ENCODE peak calls at places on chromosomes 16 and 17, in five cellular contexts. J is A549, Y is H1, Q is GM12878, H is HepG2. I is an unnamed sample.

GRCh38 chr17:59675231-59675630 is 32.0 kb downstream of the PTRH2 start:
- DNase-seq in Y (no peak), J (no peak), H (no peak), Q (no peak), I (no peak)

GRCh38 chr17:12830692-12831363 is 41.5 kb downstream of the ARHGAP44 start:
- DNase-seq in J (no peak), H (no peak), Y (no peak), Q (no peak), I (no peak)

GRCh38 chr17:63702223-63702577 is 2.3 kb upstream of the LIMD2 start:
- DNase-seq in Y (no peak), Q (no peak), J (no peak), H (no peak), I (no peak)

GRCh38 chr16:72501739-72502653 is 330.0 kb upstream of the PMFBP1 start:
- DNase-seq in Y (peak), H (peak), Q (peak), J (peak), I (peak)

GRCh38 chr17:37701424-37702020 is 43.3 kb downstream of the HNF1B start:
- DNase-seq in Q (peak), J (peak), H (no peak), Y (peak), I (peak)

GRCh38 chr17:32882029-32882428 is 5.1 kb upstream of the MYO1D start:
- DNase-seq in Q (no peak), Y (no peak), J (no peak), H (no peak), I (no peak)

GRCh38 chr17:67022451-67022810 is 21.9 kb upstream of the CACNG1 start:
- DNase-seq in H (no peak), J (no peak), Q (no peak), Y (no peak), I (no peak)

GRCh38 chr17:37327341-37328090 is 48.3 kb upstream of the C17orf78 start:
- DNase-seq in H (no peak), Q (no peak), Y (no peak), J (no peak), I (no peak)

GRCh38 chr17:65099941-65100315 is 37.2 kb upstream of the RGS9 start:
- DNase-seq in Q (peak), H (peak), Y (no peak), J (peak), I (no peak)

GRCh38 chr17:5557485-5557884 is 26.8 kb downstream of the NLRP1 start:
- DNase-seq in Y (no peak), Q (no peak), J (no peak), H (no peak), I (no peak)

GRCh38 chr16:87569601-87570559 is 32.4 kb upstream of the JPH3 start:
- DNase-seq in J (no peak), Q (no peak), Y (no peak), H (no peak), I (no peak)

GRCh38 chr17:74499992-74500391 is 31.3 kb downstream of the CD300LB start:
- DNase-seq in Y (no peak), Q (no peak), H (no peak), J (no peak), I (no peak)

GRCh38 chr17:68468785-68469184 is 11.5 kb upstream of the WIPI1 start:
- DNase-seq in Y (no peak), Q (no peak), J (no peak), H (peak), I (no peak)

GRCh38 chr17:10790491-10791401 is 13.2 kb downstream of the TMEM238L start:
- DNase-seq in J (no peak), H (no peak), Q (no peak), Y (no peak), I (peak)

GRCh38 chr17:12730931-12731521 is 58.3 kb upstream of the ARHGAP44 start:
- DNase-seq in Y (peak), H (no peak), Q (no peak), J (peak), I (no peak)

GRCh38 chr16:11835891-11836652 is 15.3 kb downstream of the RSL1D1 start:
- DNase-seq in J (no peak), H (no peak), Y (no peak), Q (no peak), I (no peak)

GRCh38 chr16:49354991-49355390 is 18.6 kb upstream of the C16orf78 start:
- DNase-seq in Q (no peak), H (no peak), J (no peak), Y (no peak), I (no peak)

GRCh38 chr17:79549111-79549915 is 61.5 kb downstream of the RBFOX3 start:
- DNase-seq in Q (no peak), H (no peak), Y (peak), J (no peak), I (no peak)

GRCh38 chr17:60743812-60744211 is 66.2 kb downstream of the BCAS3 start:
- DNase-seq in H (no peak), J (no peak), Y (no peak), Q (no peak), I (no peak)

GRCh38 chr16:14502932-14503741 is 126.9 kb downstream of the PARN start:
- DNase-seq in Q (peak), H (no peak), J (no peak), Y (no peak), I (no peak)

GRCh38 chr17:11618861-11619566 is 20.7 kb downstream of the DNAH9 start:
- DNase-seq in H (peak), Y (no peak), J (no peak), Q (no peak), I (no peak)

GRCh38 chr16:51306116-51306515 is 155.0 kb upstream of the SALL1 start:
- DNase-seq in J (no peak), Q (no peak), H (no peak), Y (no peak), I (no peak)

GRCh38 chr17:75856062-75856681 is 1.0 kb upstream of the WBP2 start:
- DNase-seq in Q (no peak), Y (no peak), J (peak), H (peak), I (peak)

GRCh38 chr17:82848022-82848592 is 8.3 kb upstream of the ZNF750 start:
- DNase-seq in J (no peak), Y (no peak), H (peak), Q (no peak), I (no peak)

GRCh38 chr16:946048-946395 is 24.8 kb downstream of the LMF1 start:
- DNase-seq in H (no peak), Y (no peak), Q (no peak), J (no peak), I (no peak)

GRCh38 chr16:69917739-69918138 is 33.4 kb upstream of the CLEC18A start:
- DNase-seq in H (no peak), Q (no peak), J (peak), Y (peak), I (no peak)

GRCh38 chr16:67055712-67056487 is 27.0 kb downstream of the CBFB start:
- DNase-seq in Q (no peak), H (peak), Y (no peak), J (peak), I (peak)

GRCh38 chr17:56597495-56597990 is 4.0 kb downstream of the NOG start:
- DNase-seq in H (no peak), Y (peak), J (no peak), Q (no peak), I (no peak)

GRCh38 chr17:19933221-19933620 is 44.4 kb downstream of the AKAP10 start:
- DNase-seq in H (no peak), Q (no peak), J (no peak), Y (no peak), I (no peak)

GRCh38 chr17:59435238-59435637 is 103.8 kb downstream of the YPEL2 start:
- DNase-seq in J (no peak), Y (no peak), Q (no peak), H (no peak), I (no peak)

GRCh38 chr17:75920045-75920560 is 15.4 kb upstream of the MRPL38 start:
- DNase-seq in Q (no peak), Y (no peak), H (no peak), J (no peak), I (no peak)

GRCh38 chr17:64387145-64387473 is 3.6 kb downstream of the PECAM1 start:
- DNase-seq in J (no peak), Q (no peak), Y (no peak), H (no peak), I (no peak)

GRCh38 chr17:73492802-73493139 is 151.5 kb downstream of the SDK2 start:
- DNase-seq in J (no peak), Q (no peak), Y (no peak), H (no peak), I (no peak)
- TF ChIP-seq KDM1A in J (no peak), Q (no peak), Y (no peak), H (no peak), I (no peak)

GRCh38 chr16:29729116-29729521 is 16.7 kb downstream of the C16orf54 start:
- DNase-seq in H (peak), J (peak), Q (no peak), Y (no peak), I (peak)
- TF ChIP-seq KDM1A in H (no peak), J (no peak), Q (no peak), Y (no peak), I (no peak)

DNA sequence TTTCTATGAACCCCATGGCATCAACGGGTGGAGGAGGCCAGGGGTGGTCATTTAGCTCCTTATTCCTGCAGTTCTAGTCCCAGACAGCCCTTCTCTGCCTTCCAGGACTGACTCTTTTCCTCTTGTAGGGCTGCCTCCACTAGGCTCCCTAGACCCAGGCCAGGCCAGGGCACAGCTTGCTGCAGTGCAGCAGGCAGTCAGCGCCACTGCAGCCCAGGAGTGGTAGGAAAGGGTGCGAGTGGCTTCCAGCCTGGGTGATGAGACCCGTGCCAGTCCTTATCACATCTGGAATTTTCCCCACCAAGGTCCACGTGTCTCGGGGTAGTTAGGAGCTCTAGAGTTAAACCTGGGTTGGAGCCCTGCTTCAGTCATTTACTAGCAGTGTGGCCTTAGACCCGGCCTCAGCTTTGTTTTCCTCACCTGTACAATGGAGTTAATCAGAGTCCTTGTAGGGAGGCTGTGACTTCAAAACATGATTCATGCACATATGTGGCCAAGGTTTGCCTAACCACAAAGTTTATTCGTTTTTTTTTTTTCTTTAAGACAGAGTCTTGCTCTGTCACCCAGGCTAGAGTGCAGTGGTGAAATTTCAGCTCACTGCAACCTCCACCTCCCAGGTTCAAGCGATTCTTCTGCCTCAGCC is 4.6 kb downstream of the SLC5A11 start:
- DNase-seq in Y (no peak), Q (no peak), J (no peak), H (no peak), I (no peak)
- TF ChIP-seq KDM1A in Y (no peak), Q (no peak), J (no peak), H (no peak), I (no peak)

GRCh38 chr17:17420561-17421269 is 56.1 kb upstream of the MED9 start:
- DNase-seq in Q (no peak), Y (no peak), H (no peak), J (no peak), I (peak)
- TF ChIP-seq KDM1A in Q (no peak), Y (no peak), H (no peak), J (no peak), I (no peak)

GRCh38 chr17:44469676-44470075 is 33.5 kb downstream of the GPATCH8 start:
- DNase-seq in H (no peak), Y (no peak), Q (no peak), J (no peak), I (no peak)
- TF ChIP-seq KDM1A in H (no peak), Y (no peak), Q (no peak), J (no peak), I (no peak)

GRCh38 chr17:47427985-47428384 is 102.9 kb upstream of the NPEPPS start:
- DNase-seq in Y (no peak), Q (no peak), H (peak), J (no peak), I (no peak)

GRCh38 chr17:47423406-47424295 is 99.9 kb downstream of the EFCAB13 start:
- DNase-seq in H (no peak), Q (no peak), Y (peak), J (peak), I (no peak)
- TF ChIP-seq KDM1A in H (no peak), Q (no peak), Y (no peak), J (no peak), I (no peak)

GRCh38 chr16:30622455-30623032 is 12.4 kb upstream of the ZNF689 start:
- DNase-seq in Q (no peak), Y (no peak), J (no peak), H (no peak), I (peak)

GRCh38 chr16:30619643-30620042 is 9.5 kb upstream of the ZNF689 start:
- DNase-seq in J (no peak), Q (no peak), Y (no peak), H (no peak), I (no peak)

GRCh38 chr16:30615358-30616076 is 5.3 kb upstream of the ZNF689 start:
- DNase-seq in Y (peak), Q (no peak), H (peak), J (peak), I (peak)

GRCh38 chr16:30621765-30622164 is 11.6 kb upstream of the ZNF689 start:
- DNase-seq in Y (no peak), Q (no peak), J (no peak), H (no peak), I (no peak)

DNA sequence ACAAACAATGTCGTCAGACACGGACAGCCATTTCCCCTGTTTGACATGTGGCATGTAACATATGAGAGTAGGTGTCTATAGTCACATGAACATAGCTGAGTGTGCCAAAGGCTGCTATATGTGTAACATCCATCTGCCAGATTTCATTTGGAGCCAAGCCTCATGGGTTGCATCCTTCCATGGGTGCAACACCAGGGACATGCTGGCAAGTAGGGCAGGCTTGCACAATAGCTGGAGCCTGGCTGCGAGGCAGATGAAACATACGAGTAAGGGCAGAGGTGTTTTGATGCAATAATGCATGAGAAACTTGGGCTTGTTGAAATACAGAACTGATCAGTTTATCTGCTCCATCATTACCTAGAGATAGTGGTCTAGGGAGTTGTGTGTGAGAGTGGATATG is 9.0 kb upstream of the ZNF689 start:
- DNase-seq in J (no peak), Y (no peak), Q (no peak), H (no peak), I (no peak)
- TF ChIP-seq KDM1A in J (no peak), Y (no peak), Q (no peak), H (no peak), I (no peak)

GRCh38 chr16:10688726-10689125 is 6.0 kb downstream of the TEKT5 start:
- DNase-seq in J (no peak), Q (no peak), H (no peak), Y (no peak), I (no peak)

GRCh38 chr16:10685709-10686108 is 9.0 kb downstream of the TEKT5 start:
- DNase-seq in H (no peak), J (no peak), Q (no peak), Y (no peak), I (no peak)

GRCh38 chr16:10684541-10685151 is 10.1 kb downstream of the TEKT5 start:
- DNase-seq in Y (no peak), J (no peak), Q (no peak), H (no peak), I (no peak)

GRCh38 chr16:10692470-10692869 is 2.3 kb downstream of the TEKT5 start:
- DNase-seq in Q (no peak), H (no peak), Y (no peak), J (no peak), I (no peak)

DNA sequence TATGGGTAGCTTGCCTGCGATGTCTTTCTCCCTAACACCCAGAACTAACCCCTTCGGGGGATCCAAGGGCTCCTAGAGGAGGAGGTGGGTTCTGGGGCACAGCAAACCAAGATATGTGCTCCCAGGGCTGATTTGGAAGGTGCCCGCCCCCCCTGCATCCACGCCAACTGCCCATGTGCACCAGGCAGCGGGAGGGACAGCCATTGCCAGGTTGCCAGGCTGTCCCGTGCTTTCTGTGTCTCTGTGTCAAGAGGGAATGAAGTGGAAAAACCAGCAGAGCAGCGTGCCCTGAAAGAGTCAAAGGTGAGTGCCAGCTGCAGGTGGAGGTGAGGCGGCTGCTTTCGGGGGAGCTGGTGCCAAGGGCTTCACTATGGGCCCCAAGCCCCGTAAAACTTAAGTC is 6.4 kb downstream of the TEKT5 start:
- DNase-seq in Q (no peak), Y (no peak), J (no peak), H (no peak), I (no peak)
- TF ChIP-seq KDM1A in Q (no peak), Y (no peak), J (no peak), H (no peak), I (no peak)

DNA sequence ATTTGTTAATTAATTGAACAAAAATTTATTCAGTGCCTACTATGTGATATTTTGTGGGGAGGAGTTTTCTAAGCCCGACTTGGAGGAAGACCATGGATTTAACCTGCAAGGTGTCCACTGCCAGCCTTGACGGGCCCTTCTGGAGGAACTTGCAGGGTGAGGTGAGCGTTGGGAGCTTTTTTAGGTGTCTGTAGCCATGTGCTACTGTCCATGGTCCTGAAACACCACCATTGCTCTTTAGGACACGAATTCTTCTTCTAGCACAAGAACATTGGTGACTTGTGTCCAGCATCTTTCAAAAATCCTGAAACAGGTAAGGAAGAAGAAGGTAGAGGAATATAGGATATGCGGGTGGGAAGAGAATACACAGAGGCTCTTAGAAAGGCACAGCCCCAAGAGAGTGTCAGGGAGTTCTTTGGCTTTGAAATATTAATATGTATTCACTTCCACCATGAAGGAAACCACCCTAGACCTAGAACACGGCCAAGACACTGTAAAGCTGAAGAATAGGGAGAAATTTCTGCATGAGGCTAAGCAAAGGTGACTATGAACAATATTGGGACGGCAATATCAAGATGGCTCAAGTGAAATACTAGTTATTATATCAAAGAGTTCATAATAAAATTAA is 27.9 kb upstream of the OR4D1 start:
- DNase-seq in Y (peak), J (no peak), Q (no peak), H (peak), I (peak)
- TF ChIP-seq KDM1A in Y (no peak), J (no peak), Q (no peak), H (no peak), I (no peak)